ENCODE peak calls at places on chromosomes 7 and 10, in ten cellular contexts. One of them, this sample, is unnamed.

GRCh38 chr10:119620241-119620753 is 23.5 kb upstream of the TIAL1 start:
- DNase-seq in uterus: no peak
- DNase-seq in CD4-positive, CD25-positive, alpha-beta regulatory T cell: no peak
- DNase-seq in heart right ventricle: no peak
- DNase-seq in tibial artery: no peak
- DNase-seq in kidney: no peak
- DNase-seq in A549: no peak
- DNase-seq in SJSA1: no peak
- DNase-seq in K562: no peak
- DNase-seq in IMR-90: peak; percentile 56
- DNase-seq in this sample: no peak

GRCh38 chr7:42314696-42315095 is 77.7 kb upstream of the GLI3 start:
- DNase-seq in uterus: no peak
- DNase-seq in CD4-positive, CD25-positive, alpha-beta regulatory T cell: no peak
- DNase-seq in heart right ventricle: no peak
- DNase-seq in tibial artery: no peak
- DNase-seq in kidney: no peak
- DNase-seq in A549: no peak
- DNase-seq in SJSA1: no peak
- DNase-seq in K562: no peak
- DNase-seq in IMR-90: no peak
- DNase-seq in this sample: no peak

GRCh38 chr7:74236284-74236683 is 17.9 kb downstream of the RFC2 start:
- DNase-seq in uterus: no peak
- DNase-seq in CD4-positive, CD25-positive, alpha-beta regulatory T cell: no peak
- DNase-seq in heart right ventricle: no peak
- DNase-seq in tibial artery: no peak
- DNase-seq in kidney: no peak
- DNase-seq in A549: no peak
- DNase-seq in SJSA1: no peak
- DNase-seq in K562: no peak
- DNase-seq in IMR-90: no peak
- DNase-seq in this sample: no peak

GRCh38 chr10:90204131-90204955 is 503.0 kb downstream of the KIF20B start:
- DNase-seq in uterus: no peak
- DNase-seq in CD4-positive, CD25-positive, alpha-beta regulatory T cell: no peak
- DNase-seq in heart right ventricle: no peak
- DNase-seq in tibial artery: no peak
- DNase-seq in kidney: no peak
- DNase-seq in A549: no peak
- DNase-seq in SJSA1: no peak
- DNase-seq in K562: no peak
- DNase-seq in IMR-90: no peak
- DNase-seq in this sample: no peak

GRCh38 chr7:117683736-117684135 is 189.5 kb downstream of the CTTNBP2 start:
- DNase-seq in uterus: no peak
- DNase-seq in CD4-positive, CD25-positive, alpha-beta regulatory T cell: no peak
- DNase-seq in heart right ventricle: no peak
- DNase-seq in tibial artery: no peak
- DNase-seq in kidney: no peak
- DNase-seq in A549: no peak
- DNase-seq in SJSA1: no peak
- DNase-seq in K562: no peak
- DNase-seq in IMR-90: peak; percentile 37
- DNase-seq in this sample: no peak

GRCh38 chr7:69403169-69403568 is 195.1 kb upstream of the AUTS2 start:
- DNase-seq in uterus: no peak
- DNase-seq in CD4-positive, CD25-positive, alpha-beta regulatory T cell: no peak
- DNase-seq in heart right ventricle: no peak
- DNase-seq in tibial artery: no peak
- DNase-seq in kidney: no peak
- DNase-seq in A549: peak; percentile 37
- DNase-seq in SJSA1: no peak
- DNase-seq in K562: no peak
- DNase-seq in IMR-90: no peak
- DNase-seq in this sample: peak; percentile 61

GRCh38 chr10:76382381-76382851 is 951.0 kb downstream of the LRMDA start:
- DNase-seq in uterus: no peak
- DNase-seq in CD4-positive, CD25-positive, alpha-beta regulatory T cell: no peak
- DNase-seq in heart right ventricle: no peak
- DNase-seq in tibial artery: no peak
- DNase-seq in kidney: no peak
- DNase-seq in A549: no peak
- DNase-seq in SJSA1: peak; percentile 15
- DNase-seq in K562: no peak
- DNase-seq in IMR-90: peak; percentile 49
- DNase-seq in this sample: no peak

GRCh38 chr10:132462463-132463332 is 65.7 kb downstream of the PWWP2B start:
- DNase-seq in uterus: no peak
- DNase-seq in CD4-positive, CD25-positive, alpha-beta regulatory T cell: no peak
- DNase-seq in heart right ventricle: no peak
- DNase-seq in tibial artery: no peak
- DNase-seq in kidney: peak; percentile 71
- DNase-seq in A549: no peak
- DNase-seq in SJSA1: no peak
- DNase-seq in K562: no peak
- DNase-seq in IMR-90: no peak
- DNase-seq in this sample: no peak

GRCh38 chr7:50267525-50268041 is 36.9 kb upstream of the IKZF1 start:
- DNase-seq in uterus: no peak
- DNase-seq in CD4-positive, CD25-positive, alpha-beta regulatory T cell: no peak
- DNase-seq in heart right ventricle: no peak
- DNase-seq in tibial artery: no peak
- DNase-seq in kidney: no peak
- DNase-seq in A549: no peak
- DNase-seq in SJSA1: no peak
- DNase-seq in K562: no peak
- DNase-seq in IMR-90: no peak
- DNase-seq in this sample: no peak

GRCh38 chr7:74627699-74628411 is 29.7 kb upstream of the GTF2I start:
- DNase-seq in uterus: no peak
- DNase-seq in CD4-positive, CD25-positive, alpha-beta regulatory T cell: no peak
- DNase-seq in heart right ventricle: no peak
- DNase-seq in tibial artery: no peak
- DNase-seq in kidney: no peak
- DNase-seq in A549: no peak
- DNase-seq in SJSA1: no peak
- DNase-seq in K562: no peak
- DNase-seq in IMR-90: peak; percentile 27
- DNase-seq in this sample: peak; percentile 95

GRCh38 chr7:3730271-3730670 is 429.2 kb downstream of the SDK1 start:
- DNase-seq in uterus: no peak
- DNase-seq in CD4-positive, CD25-positive, alpha-beta regulatory T cell: no peak
- DNase-seq in heart right ventricle: no peak
- DNase-seq in tibial artery: no peak
- DNase-seq in kidney: no peak
- DNase-seq in A549: no peak
- DNase-seq in SJSA1: no peak
- DNase-seq in K562: no peak
- DNase-seq in IMR-90: peak; percentile 41
- DNase-seq in this sample: no peak

GRCh38 chr10:91799580-91799975 is 1.4 kb downstream of the TNKS2 start:
- DNase-seq in uterus: no peak
- DNase-seq in CD4-positive, CD25-positive, alpha-beta regulatory T cell: no peak
- DNase-seq in heart right ventricle: no peak
- DNase-seq in tibial artery: no peak
- DNase-seq in kidney: no peak
- DNase-seq in A549: no peak
- DNase-seq in SJSA1: no peak
- DNase-seq in K562: no peak
- DNase-seq in IMR-90: peak; percentile 43
- DNase-seq in this sample: no peak

GRCh38 chr10:74078037-74078436 is 72.6 kb downstream of the AP3M1 start:
- DNase-seq in uterus: no peak
- DNase-seq in CD4-positive, CD25-positive, alpha-beta regulatory T cell: no peak
- DNase-seq in heart right ventricle: no peak
- DNase-seq in tibial artery: no peak
- DNase-seq in kidney: no peak
- DNase-seq in A549: peak; percentile 45
- DNase-seq in SJSA1: peak; percentile 66
- DNase-seq in K562: no peak
- DNase-seq in IMR-90: peak; percentile 66
- DNase-seq in this sample: no peak

GRCh38 chr10:128316327-128316726 is 190.1 kb upstream of the MKI67 start:
- DNase-seq in uterus: no peak
- DNase-seq in CD4-positive, CD25-positive, alpha-beta regulatory T cell: no peak
- DNase-seq in heart right ventricle: no peak
- DNase-seq in tibial artery: no peak
- DNase-seq in kidney: no peak
- DNase-seq in A549: no peak
- DNase-seq in SJSA1: no peak
- DNase-seq in K562: no peak
- DNase-seq in IMR-90: no peak
- DNase-seq in this sample: no peak

DNA sequence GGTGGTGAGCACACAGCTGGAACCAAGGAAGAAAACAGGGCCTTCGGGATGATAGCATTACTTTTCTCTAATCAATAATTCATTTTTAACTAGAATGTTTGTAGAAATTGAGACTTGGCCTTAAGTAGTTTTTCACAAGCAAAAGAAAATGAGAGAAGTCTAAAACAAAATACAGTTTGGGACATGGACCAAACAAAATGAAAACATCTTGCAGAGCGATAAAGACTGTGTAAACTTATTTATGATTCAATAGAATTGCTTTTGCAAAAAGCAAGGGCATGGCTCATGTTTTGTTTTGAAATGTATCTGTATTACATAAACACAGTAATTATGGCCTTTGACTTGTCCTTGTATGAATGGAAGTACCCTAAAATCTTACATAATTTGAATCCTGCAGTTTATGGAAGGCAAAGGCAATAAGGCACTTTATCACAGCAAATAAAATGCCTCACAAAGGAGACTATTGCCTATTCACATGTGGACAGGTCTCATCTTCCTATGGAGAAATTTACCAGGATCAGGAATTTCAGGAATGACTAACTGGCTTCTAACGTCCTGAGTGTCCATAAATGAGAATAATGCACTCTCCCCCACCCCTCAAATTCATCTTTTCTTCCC is 295.2 kb downstream of the PTEN start:
- DNase-seq in uterus: no peak
- DNase-seq in CD4-positive, CD25-positive, alpha-beta regulatory T cell: no peak
- DNase-seq in heart right ventricle: no peak
- DNase-seq in tibial artery: no peak
- DNase-seq in kidney: no peak
- DNase-seq in A549: no peak
- DNase-seq in SJSA1: no peak
- DNase-seq in K562: no peak
- DNase-seq in IMR-90: peak; percentile 33
- DNase-seq in this sample: no peak
- H3K27ac ChIP-seq in uterus: peak overlapping the region; percentile 82
- H3K27ac ChIP-seq in CD4-positive, CD25-positive, alpha-beta regulatory T cell: no peak overlapping the region
- H3K27ac ChIP-seq in heart right ventricle: no peak overlapping the region
- H3K27ac ChIP-seq in tibial artery: peak overlapping the region; percentile 70
- H3K27ac ChIP-seq in kidney: no peak overlapping the region
- H3K27ac ChIP-seq in A549: peak overlapping the region; percentile 71
- H3K27ac ChIP-seq in SJSA1: peak overlapping the region; percentile 43
- H3K27ac ChIP-seq in K562: no peak overlapping the region
- H3K27ac ChIP-seq in IMR-90: peak overlapping the region; percentile 97
- H3K27ac ChIP-seq in this sample: no peak overlapping the region

GRCh38 chr7:130920122-130920521 is 186.1 kb upstream of the KLF14 start:
- DNase-seq in uterus: no peak
- DNase-seq in CD4-positive, CD25-positive, alpha-beta regulatory T cell: no peak
- DNase-seq in heart right ventricle: no peak
- DNase-seq in tibial artery: no peak
- DNase-seq in kidney: no peak
- DNase-seq in A549: no peak
- DNase-seq in SJSA1: no peak
- DNase-seq in K562: no peak
- DNase-seq in IMR-90: peak; percentile 50
- DNase-seq in this sample: no peak

GRCh38 chr7:130919316-130920103 is 185.5 kb upstream of the KLF14 start:
- DNase-seq in uterus: no peak
- DNase-seq in CD4-positive, CD25-positive, alpha-beta regulatory T cell: no peak
- DNase-seq in heart right ventricle: no peak
- DNase-seq in tibial artery: no peak
- DNase-seq in kidney: no peak
- DNase-seq in A549: no peak
- DNase-seq in SJSA1: no peak
- DNase-seq in K562: no peak
- DNase-seq in IMR-90: no peak
- DNase-seq in this sample: no peak

GRCh38 chr7:130917669-130918128 is 183.7 kb upstream of the KLF14 start:
- DNase-seq in uterus: no peak
- DNase-seq in CD4-positive, CD25-positive, alpha-beta regulatory T cell: no peak
- DNase-seq in heart right ventricle: no peak
- DNase-seq in tibial artery: no peak
- DNase-seq in kidney: no peak
- DNase-seq in A549: peak; percentile 64
- DNase-seq in SJSA1: no peak
- DNase-seq in K562: peak; percentile 50
- DNase-seq in IMR-90: peak; percentile 87
- DNase-seq in this sample: no peak

GRCh38 chr7:130921391-130922180 is 187.6 kb upstream of the KLF14 start:
- DNase-seq in uterus: no peak
- DNase-seq in CD4-positive, CD25-positive, alpha-beta regulatory T cell: no peak
- DNase-seq in heart right ventricle: peak; percentile 43
- DNase-seq in tibial artery: peak; percentile 67
- DNase-seq in kidney: peak; percentile 91
- DNase-seq in A549: no peak
- DNase-seq in SJSA1: peak; percentile 78
- DNase-seq in K562: no peak
- DNase-seq in IMR-90: peak; percentile 85
- DNase-seq in this sample: no peak

GRCh38 chr7:130918129-130919052 is 184.4 kb upstream of the KLF14 start:
- DNase-seq in uterus: no peak
- DNase-seq in CD4-positive, CD25-positive, alpha-beta regulatory T cell: no peak
- DNase-seq in heart right ventricle: no peak
- DNase-seq in tibial artery: no peak
- DNase-seq in kidney: no peak
- DNase-seq in A549: peak; percentile 63
- DNase-seq in SJSA1: no peak
- DNase-seq in K562: no peak
- DNase-seq in IMR-90: peak; percentile 53
- DNase-seq in this sample: no peak
- H3K4me3 ChIP-seq in uterus: no peak overlapping the region
- H3K4me3 ChIP-seq in CD4-positive, CD25-positive, alpha-beta regulatory T cell: peak overlapping the region; percentile 67
- H3K4me3 ChIP-seq in heart right ventricle: no peak overlapping the region
- H3K4me3 ChIP-seq in tibial artery: no peak overlapping the region
- H3K4me3 ChIP-seq in kidney: no peak overlapping the region
- H3K4me3 ChIP-seq in A549: peak overlapping the region; percentile 18
- H3K4me3 ChIP-seq in SJSA1: no peak overlapping the region
- H3K4me3 ChIP-seq in K562: no peak overlapping the region
- H3K4me3 ChIP-seq in IMR-90: peak overlapping the region; percentile 23
- H3K4me3 ChIP-seq in this sample: no peak overlapping the region

GRCh38 chr10:5943536-5943935 is 33.8 kb downstream of the IL15RA start:
- DNase-seq in uterus: peak; percentile 82
- DNase-seq in CD4-positive, CD25-positive, alpha-beta regulatory T cell: no peak
- DNase-seq in heart right ventricle: peak; percentile 66
- DNase-seq in tibial artery: peak; percentile 60
- DNase-seq in kidney: peak; percentile 84
- DNase-seq in A549: no peak
- DNase-seq in SJSA1: no peak
- DNase-seq in K562: no peak
- DNase-seq in IMR-90: peak; percentile 59
- DNase-seq in this sample: no peak
- H3K27ac ChIP-seq in uterus: peak overlapping the region; percentile 96
- H3K27ac ChIP-seq in CD4-positive, CD25-positive, alpha-beta regulatory T cell: no peak overlapping the region
- H3K27ac ChIP-seq in heart right ventricle: peak overlapping the region; percentile 85
- H3K27ac ChIP-seq in tibial artery: peak overlapping the region; percentile 89
- H3K27ac ChIP-seq in kidney: peak overlapping the region; percentile 65
- H3K27ac ChIP-seq in A549: no peak overlapping the region
- H3K27ac ChIP-seq in SJSA1: no peak overlapping the region
- H3K27ac ChIP-seq in K562: no peak overlapping the region
- H3K27ac ChIP-seq in IMR-90: peak overlapping the region; percentile 83
- H3K27ac ChIP-seq in this sample: no peak overlapping the region

GRCh38 chr7:24249266-24249665 is 34.7 kb upstream of the NPY start:
- DNase-seq in uterus: no peak
- DNase-seq in CD4-positive, CD25-positive, alpha-beta regulatory T cell: no peak
- DNase-seq in heart right ventricle: no peak
- DNase-seq in tibial artery: no peak
- DNase-seq in kidney: no peak
- DNase-seq in A549: no peak
- DNase-seq in SJSA1: no peak
- DNase-seq in K562: no peak
- DNase-seq in IMR-90: no peak
- DNase-seq in this sample: no peak
- H3K4me3 ChIP-seq in uterus: no peak overlapping the region
- H3K4me3 ChIP-seq in CD4-positive, CD25-positive, alpha-beta regulatory T cell: no peak overlapping the region
- H3K4me3 ChIP-seq in heart right ventricle: no peak overlapping the region
- H3K4me3 ChIP-seq in tibial artery: no peak overlapping the region
- H3K4me3 ChIP-seq in kidney: no peak overlapping the region
- H3K4me3 ChIP-seq in A549: no peak overlapping the region
- H3K4me3 ChIP-seq in SJSA1: no peak overlapping the region
- H3K4me3 ChIP-seq in K562: no peak overlapping the region
- H3K4me3 ChIP-seq in IMR-90: no peak overlapping the region
- H3K4me3 ChIP-seq in this sample: no peak overlapping the region

This sample was measured in WERI-Rb-1.